ENCODE peak calls at places on chromosomes 6 and 20, in six cellular contexts. P is dorsolateral prefrontal cortex, C is cardiac fibroblast, H is ELF-1, U is astrocyte of the spinal cord, G is iPS-NIHi11. T is an unnamed sample.

GRCh38 chr20:40943591-40943990 is 85.0 kb upstream of the TOP1 start:
- DNase-seq in P (no peak), C (no peak), U (no peak), G (peak), H (peak), T (no peak)

GRCh38 chr6:43016166-43016915 is 2.3 kb downstream of the KLHDC3 start:
- DNase-seq in G (no peak), P (no peak), H (no peak), C (no peak), U (no peak), T (no peak)

GRCh38 chr20:53706511-53707031 is 112.9 kb upstream of the ZNF217 start:
- DNase-seq in H (no peak), C (peak), P (no peak), U (peak), G (no peak), T (no peak)

GRCh38 chr20:400451-401275 is 7.4 kb upstream of the RBCK1 start:
- DNase-seq in C (no peak), H (no peak), G (peak), P (no peak), U (no peak), T (no peak)

GRCh38 chr6:13243033-13243432 is 85.3 kb downstream of the TBC1D7 start:
- DNase-seq in U (peak), P (no peak), G (no peak), H (no peak), C (no peak), T (no peak)

GRCh38 chr6:157721431-157722229 is 101.4 kb upstream of the SNX9 start:
- DNase-seq in G (peak), C (no peak), P (no peak), U (no peak), H (peak), T (no peak)

GRCh38 chr6:56292505-56293181 is 45.3 kb upstream of the COL21A1 start:
- DNase-seq in H (peak), C (peak), P (no peak), G (peak), U (peak), T (peak)

GRCh38 chr6:70103798-70104197 is 199.1 kb downstream of the COL9A1 start:
- DNase-seq in C (no peak), H (no peak), U (no peak), G (peak), P (no peak), T (no peak)

GRCh38 chr6:11700118-11700718 is 78.4 kb downstream of the ADTRP start:
- DNase-seq in H (no peak), U (peak), C (peak), G (peak), P (no peak), T (no peak)

GRCh38 chr20:12219798-12220197 is 302.1 kb downstream of the BTBD3 start:
- DNase-seq in U (no peak), C (no peak), P (no peak), H (no peak), G (no peak), T (no peak)

GRCh38 chr6:76264466-76264865 is 192.0 kb upstream of the IMPG1 start:
- DNase-seq in U (no peak), H (no peak), C (no peak), G (no peak), P (no peak), T (no peak)

GRCh38 chr20:63071541-63072181 is 64.9 kb upstream of the BHLHE23 start:
- DNase-seq in H (peak), U (peak), C (no peak), G (peak), P (no peak), T (peak)

GRCh38 chr6:108874470-108875160 is 26.4 kb downstream of the ARMC2 start:
- DNase-seq in H (no peak), U (peak), G (no peak), P (no peak), C (peak), T (no peak)

GRCh38 chr6:157885211-157885788 is 62.3 kb downstream of the SNX9 start:
- DNase-seq in C (no peak), H (no peak), U (no peak), G (no peak), P (no peak), T (no peak)

GRCh38 chr6:3061501-3061941 is 6.8 kb upstream of the RIPK1 start:
- DNase-seq in H (no peak), U (peak), C (peak), P (no peak), G (no peak), T (no peak)

GRCh38 chr20:46186210-46186609 is 68.1 kb downstream of the CD40 start:
- DNase-seq in U (no peak), C (no peak), H (no peak), G (no peak), P (no peak), T (no peak)

GRCh38 chr6:140101367-140101766 is 726.9 kb upstream of the CITED2 start:
- DNase-seq in H (no peak), U (no peak), P (no peak), C (peak), G (no peak), T (no peak)

GRCh38 chr6:138410972-138411667 is 7.1 kb downstream of the HEBP2 start:
- DNase-seq in C (peak), G (no peak), U (peak), P (no peak), H (no peak), T (no peak)

GRCh38 chr20:17895641-17896246 is 72.8 kb downstream of the SNX5 start:
- DNase-seq in C (peak), P (peak), U (peak), G (no peak), H (no peak), T (no peak)

GRCh38 chr20:56249244-56249955 is 868 bp downstream of the MC3R start:
- DNase-seq in H (peak), P (no peak), C (no peak), G (peak), U (no peak), T (peak)

GRCh38 chr6:5851261-5851757 is 155.4 kb downstream of the NRN1 start:
- DNase-seq in U (peak), P (peak), H (peak), C (peak), G (peak), T (peak)

GRCh38 chr6:35663447-35664235 is 25.1 kb downstream of the FKBP5 start:
- DNase-seq in P (no peak), G (peak), C (peak), H (no peak), U (peak), T (no peak)

GRCh38 chr6:2853766-2854393 is 12.2 kb upstream of the SERPINB1 start:
- DNase-seq in G (peak), C (peak), P (no peak), H (peak), U (peak), T (peak)

GRCh38 chr6:146775227-146775626 is 176.5 kb downstream of the ADGB start:
- DNase-seq in U (peak), P (no peak), G (no peak), C (peak), H (no peak), T (no peak)

GRCh38 chr20:63850689-63851547 is 10.4 kb upstream of the ABHD16B start:
- DNase-seq in C (no peak), G (no peak), U (no peak), P (no peak), H (no peak), T (peak)

GRCh38 chr20:56430471-56430870 is 18.4 kb downstream of the CASS4 start:
- DNase-seq in G (no peak), P (no peak), U (no peak), C (peak), H (peak), T (peak)

GRCh38 chr6:107740496-107741190 is 83.5 kb downstream of the SCML4 start:
- DNase-seq in G (no peak), P (no peak), U (no peak), H (no peak), C (no peak), T (no peak)

GRCh38 chr6:133062702-133063319 is 178.3 kb upstream of the EYA4 start:
- DNase-seq in H (no peak), U (no peak), P (no peak), G (no peak), C (peak), T (no peak)

T was measured in endodermal cell.